ENCODE peak calls at places on chromosomes 2 and 18, in five cellular contexts. Z, I, F, K and H are unnamed samples.

GRCh38 chr2:37583867-37584266 is 87.6 kb downstream of the CDC42EP3 start:
- DNase-seq in Z (no peak), I (no peak), F (no peak), K (no peak), H (no peak)

GRCh38 chr2:71546275-71546638 is 92.9 kb downstream of the DYSF start:
- DNase-seq in Z (no peak), I (no peak), F (no peak), K (no peak), H (no peak)

GRCh38 chr2:204274991-204275390 is 270.3 kb upstream of the PARD3B start:
- DNase-seq in Z (no peak), I (no peak), F (no peak), K (no peak), H (no peak)

GRCh38 chr2:9251154-9252001 is 44.8 kb downstream of the ASAP2 start:
- DNase-seq in Z (peak), I (peak), F (no peak), K (no peak), H (no peak)

GRCh38 chr18:75109819-75110218 is 99.1 kb downstream of the PTGR3 start:
- DNase-seq in Z (no peak), I (no peak), F (no peak), K (no peak), H (no peak)

GRCh38 chr2:220590476-220590875 is 963.0 kb downstream of the SLC4A3 start:
- DNase-seq in Z (no peak), I (no peak), F (no peak), K (no peak), H (no peak)

GRCh38 chr2:172431428-172431827 is 4.0 kb downstream of the ITGA6 start:
- DNase-seq in Z (no peak), I (no peak), F (no peak), K (no peak), H (no peak)

GRCh38 chr2:950627-950992 is at the start of gene SNTG2:
- DNase-seq in Z (peak), I (no peak), F (peak), K (no peak), H (peak)

GRCh38 chr2:160664603-160665145 is 171.1 kb upstream of the RBMS1 start:
- DNase-seq in Z (no peak), I (no peak), F (no peak), K (no peak), H (no peak)

GRCh38 chr2:229313591-229313990 is 42.5 kb upstream of the PID1 start:
- DNase-seq in Z (no peak), I (peak), F (no peak), K (no peak), H (no peak)

GRCh38 chr2:189791338-189792042 is 7.2 kb downstream of the PMS1 start:
- DNase-seq in Z (no peak), I (no peak), F (peak), K (no peak), H (no peak)

GRCh38 chr2:160251566-160251965 is 51.5 kb upstream of the ITGB6 start:
- DNase-seq in Z (no peak), I (no peak), F (no peak), K (no peak), H (no peak)

GRCh38 chr18:58268849-58269248 is 224.8 kb downstream of the NEDD4L start:
- DNase-seq in Z (no peak), I (no peak), F (no peak), K (no peak), H (no peak)

GRCh38 chr18:9919564-9920232 is 5.9 kb downstream of the VAPA start:
- DNase-seq in Z (no peak), I (no peak), F (no peak), K (no peak), H (no peak)